ENCODE peak calls at places on chromosome 12, in seven cellular contexts. A is breast epithelium, N is aorta, S is GM23248, P is tibial artery, Q is ovary, U is A549. B is an unnamed sample. For H3K4me1, the result is how much of the 10 kb centered on the place peaks cover.

GRCh38 chr12:3473171-3473570 is 17.8 kb upstream of the PRMT8 start:
- DNase-seq in A (no peak), N (no peak), S (no peak), P (no peak), Q (no peak), U (no peak), B (no peak)

GRCh38 chr12:47938093-47938492 is 25.3 kb upstream of the TMEM106C start:
- DNase-seq in A (no peak), N (no peak), S (peak), P (no peak), Q (no peak), U (no peak), B (no peak)

GRCh38 chr12:115233891-115234543 is 550.0 kb upstream of the TBX3 start:
- DNase-seq in A (no peak), N (no peak), S (no peak), P (no peak), Q (no peak), U (no peak), B (no peak)

GRCh38 chr12:537772-538171 is 78.0 kb downstream of the B4GALNT3 start:
- DNase-seq in A (no peak), N (no peak), S (no peak), P (no peak), Q (no peak), U (no peak), B (no peak)

GRCh38 chr12:97026901-97027300 is 119.8 kb downstream of the NEDD1 start:
- DNase-seq in A (no peak), N (no peak), S (no peak), P (no peak), Q (no peak), U (no peak), B (no peak)

GRCh38 chr12:114700392-114701103 is 16.6 kb upstream of the TBX3 start:
- DNase-seq in A (no peak), N (no peak), S (no peak), P (no peak), Q (no peak), U (no peak), B (no peak)

GRCh38 chr12:117190210-117190781 is at the start of gene FBXO21:
- DNase-seq in A (peak), N (peak), S (peak), P (peak), Q (peak), U (peak), B (peak)

GRCh38 chr12:3200032-3200617 is 122.9 kb downstream of the TSPAN9 start:
- DNase-seq in A (no peak), N (peak), S (peak), P (no peak), Q (peak), U (peak), B (no peak)

GRCh38 chr12:48489012-48489411 is 6.7 kb downstream of the C12orf54 start:
- DNase-seq in A (no peak), N (no peak), S (peak), P (no peak), Q (no peak), U (no peak), B (no peak)

GRCh38 chr12:106139422-106140141 is 828 bp upstream of the NUAK1 start:
- DNase-seq in A (peak), N (peak), S (peak), P (peak), Q (peak), U (peak), B (peak)

GRCh38 chr12:92961949-92962348 is 32.9 kb upstream of the EEA1 start:
- DNase-seq in A (no peak), N (no peak), S (no peak), P (no peak), Q (no peak), U (no peak), B (no peak)

GRCh38 chr12:6428326-6428725 is 16.4 kb upstream of the CD27 start:
- DNase-seq in A (no peak), N (no peak), S (no peak), P (no peak), Q (no peak), U (no peak), B (no peak)

GRCh38 chr12:87931764-87932163 is 97.4 kb downstream of the C12orf50 start:
- DNase-seq in A (no peak), N (no peak), S (no peak), P (no peak), Q (no peak), U (peak), B (no peak)

GRCh38 chr12:102816816-102817434 is 100.1 kb downstream of the PAH start:
- DNase-seq in A (no peak), N (no peak), S (peak), P (no peak), Q (no peak), U (peak), B (no peak)

GRCh38 chr12:112303004-112303403 is 79.2 kb downstream of the HECTD4 start:
- DNase-seq in A (no peak), N (no peak), S (peak), P (no peak), Q (no peak), U (peak), B (no peak)

GRCh38 chr12:56763753-56764657 is 881 bp downstream of the HSD17B6 start:
- DNase-seq in A (no peak), N (no peak), S (peak), P (no peak), Q (no peak), U (peak), B (no peak)

GRCh38 chr12:77477907-77478533 is 352.7 kb upstream of the NAV3 start:
- DNase-seq in A (no peak), N (no peak), S (no peak), P (no peak), Q (no peak), U (no peak), B (no peak)

GRCh38 chr12:114288071-114288470 is 117.9 kb downstream of the TBX5 start:
- DNase-seq in A (no peak), N (no peak), S (no peak), P (no peak), Q (no peak), U (no peak), B (no peak)

GRCh38 chr12:122227341-122227740 is 1.5 kb upstream of the DIABLO start:
- DNase-seq in A (no peak), N (no peak), S (no peak), P (no peak), Q (no peak), U (no peak), B (no peak)

GRCh38 chr12:6223545-6223944 is 23.3 kb downstream of the CD9 start:
- DNase-seq in A (no peak), N (no peak), S (no peak), P (no peak), Q (no peak), U (no peak), B (no peak)

GRCh38 chr12:48366131-48366530 is 15.4 kb upstream of the ZNF641 start:
- DNase-seq in A (no peak), N (no peak), S (peak), P (no peak), Q (no peak), U (no peak), B (no peak)

GRCh38 chr12:106049546-106049945 is 89.2 kb downstream of the NUAK1 start:
- DNase-seq in A (no peak), N (no peak), S (no peak), P (no peak), Q (no peak), U (no peak), B (no peak)

GRCh38 chr12:34404377-34405285 is 382.3 kb downstream of the ALG10 start:
- DNase-seq in A (peak), N (peak), S (no peak), P (peak), Q (peak), U (no peak), B (peak)

GRCh38 chr12:53984901-53985357 is at the start of gene HOXC10:
- DNase-seq in A (peak), N (peak), S (peak), P (peak), Q (peak), U (peak), B (peak)

GRCh38 chr12:52532636-52533035 is 12.4 kb upstream of the KRT5 start:
- DNase-seq in A (peak), N (peak), S (no peak), P (peak), Q (no peak), U (no peak), B (no peak)

GRCh38 chr12:57777367-57777766 is 5.0 kb downstream of the EEF1AKMT3 start:
- DNase-seq in A (no peak), N (no peak), S (no peak), P (no peak), Q (no peak), U (no peak), B (no peak)

GRCh38 chr12:57513266-57513665 is 7.0 kb downstream of the DDIT3 start:
- DNase-seq in A (no peak), N (no peak), S (no peak), P (no peak), Q (no peak), U (no peak), B (no peak)

GRCh38 chr12:89756100-89756637 is 47.5 kb upstream of the ATP2B1 start:
- DNase-seq in A (no peak), N (no peak), S (no peak), P (no peak), Q (no peak), U (no peak), B (no peak)

DNA sequence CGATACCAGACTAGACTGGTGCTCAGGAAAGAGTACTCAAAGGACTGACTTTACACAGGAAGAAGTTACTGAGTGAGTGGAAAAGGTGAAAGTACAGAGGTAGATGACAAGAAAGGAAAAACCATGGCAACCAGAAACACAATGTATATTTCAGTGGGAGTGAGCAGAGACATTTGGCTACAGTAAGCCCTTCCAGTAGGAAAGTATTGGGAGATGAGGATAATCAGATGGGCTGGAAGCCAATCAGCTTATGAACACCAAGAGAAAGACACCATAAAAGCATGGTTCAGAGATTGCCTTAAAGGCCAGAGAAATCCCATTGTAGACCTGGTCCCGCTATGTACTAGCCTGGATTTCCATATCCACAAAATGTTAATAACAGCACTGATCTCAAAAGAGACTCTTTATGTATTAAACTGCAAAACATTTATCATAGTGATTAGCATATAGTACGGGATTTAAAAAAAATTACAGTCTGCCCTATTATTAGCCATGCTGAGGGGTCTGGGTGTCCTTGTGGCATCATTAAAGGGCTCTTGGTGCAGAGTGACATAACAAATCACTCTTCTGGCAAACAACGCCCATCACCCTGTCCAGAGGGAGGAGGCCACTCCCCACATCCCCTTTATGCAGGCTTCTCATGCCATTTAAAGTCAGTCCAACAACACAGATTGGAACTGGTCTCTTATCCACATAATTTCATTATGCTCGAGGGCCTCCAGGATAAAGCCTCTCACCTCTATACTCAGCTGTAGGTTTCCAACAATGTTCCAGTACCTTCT is 51.3 kb downstream of the TMTC1 start:
- DNase-seq in A (no peak), N (no peak), S (peak), P (no peak), Q (no peak), U (no peak), B (no peak)
- H3K27ac ChIP-seq in A (peak), N (no peak), S (no peak), P (peak), Q (no peak), U (no peak), B (no peak)

DNA sequence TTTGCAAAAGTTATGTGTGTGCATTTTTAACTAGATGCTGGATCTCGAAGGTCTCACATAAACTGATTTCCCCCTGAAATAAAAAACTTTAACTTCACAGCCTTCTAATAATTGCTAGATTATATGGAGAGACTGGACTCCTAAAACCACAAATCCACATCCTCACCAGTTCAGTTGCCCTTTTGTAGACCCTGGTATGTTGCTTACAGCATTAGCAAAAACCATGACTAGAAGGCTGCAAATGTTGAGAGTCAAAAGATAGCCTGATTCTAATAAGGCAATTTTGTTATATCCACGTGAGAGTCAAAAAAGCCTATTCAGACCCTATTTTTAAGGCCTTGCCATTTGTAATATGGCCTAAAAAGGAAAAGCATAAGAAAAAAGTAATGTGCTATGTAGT is 37.4 kb downstream of the RASSF8 start:
- DNase-seq in A (no peak), N (no peak), S (peak), P (no peak), Q (no peak), U (no peak), B (no peak)
- H3K4me1 ChIP-seq in A (under half), N (under half), S (half or more), P (under half), Q (under half), U (under half), B (under half)

GRCh38 chr12:110684322-110684836 is 4.5 kb downstream of the HVCN1 start:
- DNase-seq in A (no peak), N (no peak), S (no peak), P (no peak), Q (no peak), U (no peak), B (no peak)
- H3K4me3 ChIP-seq in A (no peak), N (no peak), S (no peak), P (no peak), Q (no peak), U (no peak), B (no peak)

GRCh38 chr12:130547480-130548155 is 168.5 kb downstream of the RIMBP2 start:
- DNase-seq in A (no peak), N (no peak), S (no peak), P (no peak), Q (no peak), U (no peak), B (no peak)

GRCh38 chr12:130546494-130546893 is 169.6 kb downstream of the RIMBP2 start:
- DNase-seq in A (no peak), N (no peak), S (no peak), P (no peak), Q (no peak), U (no peak), B (no peak)

GRCh38 chr12:130545475-130545874 is 170.6 kb downstream of the RIMBP2 start:
- DNase-seq in A (no peak), N (no peak), S (no peak), P (no peak), Q (no peak), U (no peak), B (no peak)

GRCh38 chr12:130552483-130552996 is 163.6 kb downstream of the RIMBP2 start:
- DNase-seq in A (no peak), N (no peak), S (peak), P (no peak), Q (no peak), U (no peak), B (no peak)

GRCh38 chr12:130549361-130549760 is 166.7 kb downstream of the RIMBP2 start:
- DNase-seq in A (no peak), N (no peak), S (no peak), P (no peak), Q (no peak), U (no peak), B (no peak)
- H3K27ac ChIP-seq in A (no peak), N (no peak), S (no peak), P (no peak), Q (no peak), U (no peak), B (no peak)

GRCh38 chr12:120095356-120096135 is 21.0 kb downstream of the RAB35 start:
- DNase-seq in A (no peak), N (no peak), S (no peak), P (no peak), Q (no peak), U (no peak), B (no peak)

GRCh38 chr12:120094485-120094884 is 22.1 kb downstream of the RAB35 start:
- DNase-seq in A (no peak), N (peak), S (no peak), P (no peak), Q (no peak), U (no peak), B (no peak)

GRCh38 chr12:120098756-120099470 is 17.6 kb downstream of the RAB35 start:
- DNase-seq in A (no peak), N (no peak), S (no peak), P (no peak), Q (no peak), U (no peak), B (no peak)

GRCh38 chr12:120093592-120094355 is 22.8 kb downstream of the RAB35 start:
- DNase-seq in A (no peak), N (peak), S (no peak), P (no peak), Q (no peak), U (no peak), B (no peak)

GRCh38 chr12:120096671-120097202 is 19.8 kb downstream of the RAB35 start:
- DNase-seq in A (no peak), N (no peak), S (no peak), P (no peak), Q (no peak), U (no peak), B (no peak)
- H3K4me1 ChIP-seq in A (under half), N (under half), S (under half), P (under half), Q (under half), U (under half), B (under half)

GRCh38 chr12:124588689-124589318 is 21.4 kb upstream of the NCOR2 start:
- DNase-seq in A (no peak), N (no peak), S (peak), P (peak), Q (peak), U (no peak), B (no peak)
- H3K4me3 ChIP-seq in A (no peak), N (no peak), S (no peak), P (no peak), Q (no peak), U (no peak), B (no peak)

DNA sequence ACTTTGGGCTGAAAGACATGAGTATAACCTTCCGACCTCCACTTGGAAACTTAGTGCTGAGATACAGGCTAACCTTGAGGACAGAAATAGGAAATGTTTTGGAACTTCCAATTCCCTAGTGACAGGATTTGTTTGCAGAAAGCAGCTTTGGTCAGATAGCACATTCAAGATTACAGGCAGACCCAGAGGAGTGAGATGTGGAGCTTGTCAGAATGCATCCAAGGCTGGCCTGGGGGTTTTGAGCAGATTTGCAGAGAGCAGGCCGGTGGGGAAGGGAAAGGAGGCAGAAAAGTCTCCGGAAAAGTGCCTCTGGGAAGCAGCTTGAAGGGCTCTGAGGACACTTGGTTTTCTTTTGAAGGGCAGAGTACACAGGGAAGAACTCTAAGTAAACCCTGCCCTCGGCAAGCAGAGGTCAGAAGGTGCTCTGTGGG is 180.3 kb downstream of the ETV6 start:
- DNase-seq in A (no peak), N (no peak), S (no peak), P (no peak), Q (peak), U (no peak), B (no peak)
- H3K27ac ChIP-seq in A (peak), N (no peak), S (no peak), P (peak), Q (peak), U (no peak), B (peak)

GRCh38 chr12:55728185-55728931 is 451 bp downstream of the CD63 start:
- DNase-seq in A (peak), N (peak), S (peak), P (peak), Q (peak), U (peak), B (peak)

GRCh38 chr12:55724940-55725309 is 3.9 kb downstream of the CD63 start:
- DNase-seq in A (peak), N (peak), S (peak), P (no peak), Q (peak), U (no peak), B (no peak)

GRCh38 chr12:55727643-55728184 is 1.1 kb downstream of the CD63 start:
- DNase-seq in A (peak), N (peak), S (peak), P (peak), Q (peak), U (peak), B (peak)

GRCh38 chr12:55725556-55725955 is 3.3 kb downstream of the CD63 start:
- DNase-seq in A (no peak), N (peak), S (peak), P (no peak), Q (no peak), U (no peak), B (no peak)

GRCh38 chr12:55726911-55727310 is 1.9 kb downstream of the CD63 start:
- DNase-seq in A (peak), N (no peak), S (no peak), P (no peak), Q (no peak), U (no peak), B (no peak)
- H3K4me1 ChIP-seq in A (under half), N (under half), S (under half), P (half or more), Q (under half), U (under half), B (under half)

B was measured in lung.